ENCODE peak calls at places on chromosomes 13 and 19, in ten cellular contexts. One of them, this sample, is unnamed.

GRCh38 chr19:49677232-49677881 is at the start of gene PRMT1:
- DNase-seq in AG10803: no peak
- DNase-seq in Peyer's patch: peak
- DNase-seq in NB4: peak
- DNase-seq in omental fat pad: no peak
- DNase-seq in HL-60: peak
- DNase-seq in AG09309: no peak
- DNase-seq in epithelial cell of esophagus: peak
- DNase-seq in CD8-positive, alpha-beta T cell: peak
- DNase-seq in neural progenitor cell: no peak
- DNase-seq in this sample: peak

GRCh38 chr19:13506550-13506878 is 235 bp upstream of the CACNA1A start:
- DNase-seq in AG10803: peak
- DNase-seq in Peyer's patch: no peak
- DNase-seq in NB4: no peak
- DNase-seq in omental fat pad: no peak
- DNase-seq in HL-60: no peak
- DNase-seq in AG09309: peak
- DNase-seq in epithelial cell of esophagus: no peak
- DNase-seq in CD8-positive, alpha-beta T cell: no peak
- DNase-seq in neural progenitor cell: peak
- DNase-seq in this sample: no peak

GRCh38 chr19:51808333-51808986 is 13.5 kb downstream of the FPR3 start:
- DNase-seq in AG10803: peak
- DNase-seq in Peyer's patch: no peak
- DNase-seq in NB4: no peak
- DNase-seq in omental fat pad: no peak
- DNase-seq in HL-60: no peak
- DNase-seq in AG09309: peak
- DNase-seq in epithelial cell of esophagus: no peak
- DNase-seq in CD8-positive, alpha-beta T cell: no peak
- DNase-seq in neural progenitor cell: no peak
- DNase-seq in this sample: no peak

GRCh38 chr19:35476149-35476548 is 14.1 kb downstream of the KRTDAP start:
- DNase-seq in AG10803: no peak
- DNase-seq in Peyer's patch: no peak
- DNase-seq in NB4: peak
- DNase-seq in omental fat pad: no peak
- DNase-seq in HL-60: no peak
- DNase-seq in AG09309: no peak
- DNase-seq in epithelial cell of esophagus: no peak
- DNase-seq in CD8-positive, alpha-beta T cell: no peak
- DNase-seq in neural progenitor cell: peak
- DNase-seq in this sample: no peak

GRCh38 chr19:57280913-57281425 is 684 bp downstream of the ZNF460 start:
- DNase-seq in AG10803: no peak
- DNase-seq in Peyer's patch: peak
- DNase-seq in NB4: peak
- DNase-seq in omental fat pad: no peak
- DNase-seq in HL-60: no peak
- DNase-seq in AG09309: no peak
- DNase-seq in epithelial cell of esophagus: peak
- DNase-seq in CD8-positive, alpha-beta T cell: peak
- DNase-seq in neural progenitor cell: no peak
- DNase-seq in this sample: no peak

GRCh38 chr13:50941146-50941545 is 31.6 kb downstream of the RNASEH2B start:
- DNase-seq in AG10803: no peak
- DNase-seq in Peyer's patch: no peak
- DNase-seq in NB4: no peak
- DNase-seq in omental fat pad: no peak
- DNase-seq in HL-60: no peak
- DNase-seq in AG09309: no peak
- DNase-seq in epithelial cell of esophagus: no peak
- DNase-seq in CD8-positive, alpha-beta T cell: no peak
- DNase-seq in neural progenitor cell: no peak
- DNase-seq in this sample: no peak

GRCh38 chr13:40145139-40145538 is 489.7 kb downstream of the COG6 start:
- DNase-seq in AG10803: no peak
- DNase-seq in Peyer's patch: no peak
- DNase-seq in NB4: no peak
- DNase-seq in omental fat pad: no peak
- DNase-seq in HL-60: no peak
- DNase-seq in AG09309: no peak
- DNase-seq in epithelial cell of esophagus: no peak
- DNase-seq in CD8-positive, alpha-beta T cell: no peak
- DNase-seq in neural progenitor cell: no peak
- DNase-seq in this sample: no peak

GRCh38 chr19:9945319-9945966 is 9.1 kb upstream of the OLFM2 start:
- DNase-seq in AG10803: peak
- DNase-seq in Peyer's patch: peak
- DNase-seq in NB4: peak
- DNase-seq in omental fat pad: peak
- DNase-seq in HL-60: no peak
- DNase-seq in AG09309: peak
- DNase-seq in epithelial cell of esophagus: peak
- DNase-seq in CD8-positive, alpha-beta T cell: no peak
- DNase-seq in neural progenitor cell: peak
- DNase-seq in this sample: no peak

GRCh38 chr13:98216135-98216565 is 39.1 kb upstream of the RNF113B start:
- DNase-seq in AG10803: peak
- DNase-seq in Peyer's patch: no peak
- DNase-seq in NB4: no peak
- DNase-seq in omental fat pad: no peak
- DNase-seq in HL-60: no peak
- DNase-seq in AG09309: no peak
- DNase-seq in epithelial cell of esophagus: peak
- DNase-seq in CD8-positive, alpha-beta T cell: no peak
- DNase-seq in neural progenitor cell: no peak
- DNase-seq in this sample: no peak

GRCh38 chr13:23701646-23702045 is 131.4 kb downstream of the TNFRSF19 start:
- DNase-seq in AG10803: peak
- DNase-seq in Peyer's patch: no peak
- DNase-seq in NB4: no peak
- DNase-seq in omental fat pad: peak
- DNase-seq in HL-60: no peak
- DNase-seq in AG09309: peak
- DNase-seq in epithelial cell of esophagus: no peak
- DNase-seq in CD8-positive, alpha-beta T cell: no peak
- DNase-seq in neural progenitor cell: no peak
- DNase-seq in this sample: no peak

GRCh38 chr19:48481191-48481500 is 12.0 kb downstream of the CYTH2 start:
- DNase-seq in AG10803: peak
- DNase-seq in Peyer's patch: no peak
- DNase-seq in NB4: no peak
- DNase-seq in omental fat pad: no peak
- DNase-seq in HL-60: no peak
- DNase-seq in AG09309: no peak
- DNase-seq in epithelial cell of esophagus: no peak
- DNase-seq in CD8-positive, alpha-beta T cell: no peak
- DNase-seq in neural progenitor cell: no peak
- DNase-seq in this sample: no peak

GRCh38 chr13:36418022-36418805 is 14.1 kb upstream of the CCNA1 start:
- DNase-seq in AG10803: peak
- DNase-seq in Peyer's patch: no peak
- DNase-seq in NB4: peak
- DNase-seq in omental fat pad: no peak
- DNase-seq in HL-60: peak
- DNase-seq in AG09309: no peak
- DNase-seq in epithelial cell of esophagus: peak
- DNase-seq in CD8-positive, alpha-beta T cell: no peak
- DNase-seq in neural progenitor cell: no peak
- DNase-seq in this sample: no peak

GRCh38 chr13:45341799-45342584 is 1.0 kb upstream of the TPT1 start:
- DNase-seq in AG10803: peak
- DNase-seq in Peyer's patch: no peak
- DNase-seq in NB4: peak
- DNase-seq in omental fat pad: no peak
- DNase-seq in HL-60: no peak
- DNase-seq in AG09309: no peak
- DNase-seq in epithelial cell of esophagus: peak
- DNase-seq in CD8-positive, alpha-beta T cell: no peak
- DNase-seq in neural progenitor cell: no peak
- DNase-seq in this sample: no peak

GRCh38 chr19:10403137-10404021 is at the start of gene CDC37:
- DNase-seq in AG10803: peak
- DNase-seq in Peyer's patch: peak
- DNase-seq in NB4: peak
- DNase-seq in omental fat pad: peak
- DNase-seq in HL-60: peak
- DNase-seq in AG09309: peak
- DNase-seq in epithelial cell of esophagus: peak
- DNase-seq in CD8-positive, alpha-beta T cell: peak
- DNase-seq in neural progenitor cell: peak
- DNase-seq in this sample: peak

GRCh38 chr13:35474551-35474950 is 1.9 kb downstream of the MAB21L1 start:
- DNase-seq in AG10803: no peak
- DNase-seq in Peyer's patch: no peak
- DNase-seq in NB4: no peak
- DNase-seq in omental fat pad: no peak
- DNase-seq in HL-60: no peak
- DNase-seq in AG09309: no peak
- DNase-seq in epithelial cell of esophagus: no peak
- DNase-seq in CD8-positive, alpha-beta T cell: no peak
- DNase-seq in neural progenitor cell: peak
- DNase-seq in this sample: no peak

GRCh38 chr13:113115363-113116205 is 7.0 kb upstream of the F10 start:
- DNase-seq in AG10803: no peak
- DNase-seq in Peyer's patch: no peak
- DNase-seq in NB4: no peak
- DNase-seq in omental fat pad: no peak
- DNase-seq in HL-60: no peak
- DNase-seq in AG09309: no peak
- DNase-seq in epithelial cell of esophagus: no peak
- DNase-seq in CD8-positive, alpha-beta T cell: no peak
- DNase-seq in neural progenitor cell: no peak
- DNase-seq in this sample: no peak

GRCh38 chr13:23966691-23967615 is 69.7 kb upstream of the C1QTNF9B start:
- DNase-seq in AG10803: no peak
- DNase-seq in Peyer's patch: no peak
- DNase-seq in NB4: no peak
- DNase-seq in omental fat pad: no peak
- DNase-seq in HL-60: no peak
- DNase-seq in AG09309: no peak
- DNase-seq in epithelial cell of esophagus: no peak
- DNase-seq in CD8-positive, alpha-beta T cell: no peak
- DNase-seq in neural progenitor cell: no peak
- DNase-seq in this sample: no peak

GRCh38 chr13:97883356-97883755 is 70.1 kb upstream of the IPO5 start:
- DNase-seq in AG10803: no peak
- DNase-seq in Peyer's patch: no peak
- DNase-seq in NB4: no peak
- DNase-seq in omental fat pad: no peak
- DNase-seq in HL-60: no peak
- DNase-seq in AG09309: no peak
- DNase-seq in epithelial cell of esophagus: no peak
- DNase-seq in CD8-positive, alpha-beta T cell: no peak
- DNase-seq in neural progenitor cell: no peak
- DNase-seq in this sample: no peak

GRCh38 chr13:30395192-30396158 is 26.8 kb upstream of the UBE2L5 start:
- DNase-seq in AG10803: peak
- DNase-seq in Peyer's patch: peak
- DNase-seq in NB4: peak
- DNase-seq in omental fat pad: peak
- DNase-seq in HL-60: peak
- DNase-seq in AG09309: peak
- DNase-seq in epithelial cell of esophagus: peak
- DNase-seq in CD8-positive, alpha-beta T cell: peak
- DNase-seq in neural progenitor cell: peak
- DNase-seq in this sample: peak

DNA sequence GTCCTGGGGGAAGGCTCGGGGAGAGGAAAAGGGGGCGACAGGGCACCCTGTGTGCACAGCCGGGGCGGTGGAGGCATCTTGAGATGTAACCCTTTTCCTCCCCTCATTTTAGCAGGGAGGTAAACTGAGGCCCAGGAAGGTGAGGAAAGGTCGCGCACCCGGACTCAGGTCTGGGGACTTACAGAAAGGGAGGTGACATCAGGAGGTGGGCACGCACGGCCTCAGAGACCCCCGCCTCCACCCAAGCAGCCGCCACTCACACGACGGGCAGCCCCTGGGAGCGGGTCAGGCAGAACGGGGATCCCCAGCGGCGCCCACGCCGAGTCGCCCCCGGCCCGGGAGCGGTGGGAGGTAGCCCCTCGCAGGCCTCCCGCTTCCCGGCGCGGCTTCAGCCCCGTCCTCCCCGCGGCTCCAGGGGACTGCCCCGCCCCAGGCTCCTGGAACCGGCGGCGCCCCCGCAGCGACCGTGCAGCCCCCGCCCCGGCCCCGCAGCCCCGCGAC is 477 bp downstream of the PIP5K1C start:
- DNase-seq in AG10803: no peak
- DNase-seq in Peyer's patch: no peak
- DNase-seq in NB4: no peak
- DNase-seq in omental fat pad: no peak
- DNase-seq in HL-60: no peak
- DNase-seq in AG09309: no peak
- DNase-seq in epithelial cell of esophagus: no peak
- DNase-seq in CD8-positive, alpha-beta T cell: no peak
- DNase-seq in neural progenitor cell: no peak
- DNase-seq in this sample: peak
- TF ChIP-seq CTCF in AG10803: no peak
- TF ChIP-seq CTCF in Peyer's patch: no peak
- TF ChIP-seq CTCF in NB4: no peak
- TF ChIP-seq CTCF in omental fat pad: no peak
- TF ChIP-seq CTCF in HL-60: no peak
- TF ChIP-seq CTCF in AG09309: no peak
- TF ChIP-seq CTCF in epithelial cell of esophagus: no peak
- TF ChIP-seq CTCF in CD8-positive, alpha-beta T cell: no peak
- TF ChIP-seq CTCF in neural progenitor cell: no peak
- TF ChIP-seq CTCF in this sample: no peak

GRCh38 chr19:14686411-14686810 is 3.4 kb upstream of the ZNF333 start:
- DNase-seq in AG10803: peak
- DNase-seq in Peyer's patch: peak
- DNase-seq in NB4: peak
- DNase-seq in omental fat pad: no peak
- DNase-seq in HL-60: peak
- DNase-seq in AG09309: no peak
- DNase-seq in epithelial cell of esophagus: peak
- DNase-seq in CD8-positive, alpha-beta T cell: no peak
- DNase-seq in neural progenitor cell: peak
- DNase-seq in this sample: no peak
- TF ChIP-seq CTCF in AG10803: peak
- TF ChIP-seq CTCF in Peyer's patch: peak
- TF ChIP-seq CTCF in NB4: peak
- TF ChIP-seq CTCF in omental fat pad: no peak
- TF ChIP-seq CTCF in HL-60: no peak
- TF ChIP-seq CTCF in AG09309: no peak
- TF ChIP-seq CTCF in epithelial cell of esophagus: peak
- TF ChIP-seq CTCF in CD8-positive, alpha-beta T cell: peak
- TF ChIP-seq CTCF in neural progenitor cell: peak
- TF ChIP-seq CTCF in this sample: peak

GRCh38 chr19:43723588-43723987 is 7.7 kb downstream of the IRGC start:
- DNase-seq in AG10803: no peak
- DNase-seq in Peyer's patch: no peak
- DNase-seq in NB4: no peak
- DNase-seq in omental fat pad: no peak
- DNase-seq in HL-60: no peak
- DNase-seq in AG09309: no peak
- DNase-seq in epithelial cell of esophagus: peak
- DNase-seq in CD8-positive, alpha-beta T cell: no peak
- DNase-seq in neural progenitor cell: no peak
- DNase-seq in this sample: no peak
- TF ChIP-seq CTCF in AG10803: peak
- TF ChIP-seq CTCF in Peyer's patch: peak
- TF ChIP-seq CTCF in NB4: peak
- TF ChIP-seq CTCF in omental fat pad: no peak
- TF ChIP-seq CTCF in HL-60: no peak
- TF ChIP-seq CTCF in AG09309: peak
- TF ChIP-seq CTCF in epithelial cell of esophagus: peak
- TF ChIP-seq CTCF in CD8-positive, alpha-beta T cell: no peak
- TF ChIP-seq CTCF in neural progenitor cell: peak
- TF ChIP-seq CTCF in this sample: no peak

GRCh38 chr19:37114001-37114400 is 35.8 kb downstream of the ZNF420 start:
- DNase-seq in AG10803: no peak
- DNase-seq in Peyer's patch: no peak
- DNase-seq in NB4: peak
- DNase-seq in omental fat pad: no peak
- DNase-seq in HL-60: no peak
- DNase-seq in AG09309: no peak
- DNase-seq in epithelial cell of esophagus: no peak
- DNase-seq in CD8-positive, alpha-beta T cell: no peak
- DNase-seq in neural progenitor cell: no peak
- DNase-seq in this sample: no peak
- TF ChIP-seq CTCF in AG10803: no peak
- TF ChIP-seq CTCF in Peyer's patch: no peak
- TF ChIP-seq CTCF in NB4: no peak
- TF ChIP-seq CTCF in omental fat pad: no peak
- TF ChIP-seq CTCF in HL-60: no peak
- TF ChIP-seq CTCF in AG09309: no peak
- TF ChIP-seq CTCF in epithelial cell of esophagus: no peak
- TF ChIP-seq CTCF in CD8-positive, alpha-beta T cell: no peak
- TF ChIP-seq CTCF in neural progenitor cell: peak
- TF ChIP-seq CTCF in this sample: peak